ENCODE peak calls at places on chromosomes 5 and 9, in ten cellular contexts. D is PC-3; R is esophagus squamous epithelium; U is ovary; L is Peyer's patch; A is Panc1; Z is tibial artery; K is gastrocnemius medialis; B is effector memory CD4-positive, alpha-beta T cell; W is CD8-positive, alpha-beta memory T cell. F is an unnamed sample.

GRCh38 chr9:35538361-35539234 is 48.7 kb downstream of the RUSC2 start:
- DNase-seq in A (no peak), K (no peak), R (no peak), Z (peak; percentile 81), W (no peak), U (peak; percentile 78), D (no peak), L (no peak), B (no peak), F (no peak)

GRCh38 chr9:88580961-88581360 is 46.0 kb downstream of the NXNL2 start:
- DNase-seq in K (no peak), A (no peak), B (no peak), W (no peak), R (no peak), D (peak; percentile 7), Z (no peak), L (no peak), U (no peak), F (no peak)

GRCh38 chr5:65750938-65751337 is 28.9 kb downstream of the NLN start:
- DNase-seq in W (no peak), U (no peak), D (no peak), Z (no peak), B (no peak), R (no peak), L (no peak), K (no peak), A (no peak), F (no peak)

GRCh38 chr5:138824516-138824915 is 50.6 kb downstream of the LRRTM2 start:
- DNase-seq in L (no peak), A (no peak), R (no peak), K (no peak), U (no peak), B (no peak), D (no peak), Z (no peak), W (no peak), F (no peak)

GRCh38 chr9:127754761-127755557 is 19.9 kb upstream of the TOR2A start:
- DNase-seq in U (no peak), Z (no peak), W (no peak), R (no peak), D (no peak), A (no peak), L (no peak), B (no peak), K (no peak), F (no peak)

GRCh38 chr5:83473344-83474169 is 2.0 kb downstream of the VCAN start:
- DNase-seq in K (peak; percentile 67), B (no peak), L (peak; percentile 67), R (peak; percentile 34), A (peak; percentile 63), Z (peak; percentile 97), U (peak; percentile 34), W (no peak), D (peak; percentile 91), F (peak; percentile 99)

GRCh38 chr5:108216890-108217289 is 165.0 kb downstream of the FBXL17 start:
- DNase-seq in R (no peak), D (peak; percentile 70), A (peak; percentile 10), K (no peak), L (no peak), B (no peak), Z (no peak), W (no peak), U (no peak), F (no peak)

GRCh38 chr5:169637085-169637855 is at the start of gene DOCK2:
- DNase-seq in B (peak; percentile 42), A (no peak), D (no peak), R (peak; percentile 14), L (no peak), U (no peak), W (peak; percentile 79), K (peak; percentile 30), Z (peak; percentile 53), F (no peak)

GRCh38 chr9:137487454-137488329 is 28.6 kb upstream of the NSMF start:
- DNase-seq in B (no peak), K (no peak), D (no peak), A (no peak), U (no peak), R (no peak), Z (no peak), L (peak; percentile 51), W (no peak), F (no peak)

GRCh38 chr5:154384480-154385235 is 61.1 kb upstream of the SAP30L start:
- DNase-seq in U (no peak), K (no peak), A (no peak), B (no peak), Z (no peak), R (no peak), D (no peak), L (no peak), W (peak; percentile 66), F (no peak)

GRCh38 chr5:17037751-17038150 is 101.7 kb upstream of the MYO10 start:
- DNase-seq in K (no peak), Z (no peak), R (no peak), W (no peak), L (no peak), D (peak; percentile 33), U (no peak), A (no peak), B (no peak), F (no peak)

GRCh38 chr5:98513378-98513777 is 260.1 kb upstream of the RGMB start:
- DNase-seq in Z (no peak), R (no peak), B (no peak), A (no peak), L (no peak), U (no peak), K (no peak), D (no peak), W (no peak), F (no peak)

GRCh38 chr9:113807173-113808061 is 68.7 kb upstream of the ZNF618 start:
- DNase-seq in R (no peak), U (peak; percentile 37), D (peak; percentile 64), A (peak; percentile 41), L (no peak), Z (peak; percentile 55), W (peak; percentile 57), K (no peak), B (no peak), F (no peak)

GRCh38 chr9:131103024-131103423 is 6.7 kb downstream of the AIF1L start:
- DNase-seq in W (no peak), R (no peak), U (no peak), B (no peak), Z (no peak), L (no peak), K (no peak), A (no peak), D (no peak), F (no peak)

GRCh38 chr5:175810457-175810856 is 60.9 kb upstream of the CPLX2 start:
- DNase-seq in R (no peak), B (no peak), W (no peak), L (no peak), Z (no peak), K (no peak), D (no peak), U (no peak), A (no peak), F (no peak)

GRCh38 chr5:141734501-141735231 is 52.6 kb upstream of the ARAP3 start:
- DNase-seq in D (peak; percentile 70), W (no peak), B (peak; percentile 3), R (no peak), A (no peak), U (no peak), K (no peak), L (no peak), Z (no peak), F (no peak)

GRCh38 chr5:4737868-4738267 is 402.3 kb upstream of the ADAMTS16 start:
- DNase-seq in W (no peak), D (no peak), A (no peak), R (no peak), K (no peak), Z (no peak), U (no peak), B (no peak), L (no peak), F (no peak)

GRCh38 chr9:136201174-136201573 is 3.8 kb downstream of the LHX3 start:
- DNase-seq in Z (no peak), W (no peak), B (no peak), U (no peak), K (no peak), R (no peak), L (no peak), D (no peak), A (no peak), F (no peak)

GRCh38 chr9:136197930-136198604 is 6.9 kb downstream of the LHX3 start:
- DNase-seq in Z (no peak), R (no peak), K (no peak), L (no peak), A (no peak), U (no peak), W (no peak), D (no peak), B (no peak), F (no peak)

GRCh38 chr9:136200424-136200823 is 4.5 kb downstream of the LHX3 start:
- DNase-seq in D (no peak), Z (no peak), B (no peak), W (no peak), A (no peak), L (no peak), R (no peak), K (no peak), U (no peak), F (no peak)

GRCh38 chr9:136198605-136199083 is 6.3 kb downstream of the LHX3 start:
- DNase-seq in D (no peak), B (no peak), A (no peak), R (no peak), U (no peak), K (no peak), Z (no peak), W (no peak), L (no peak), F (no peak)

GRCh38 chr9:136199391-136200288 is 5.3 kb downstream of the LHX3 start:
- DNase-seq in W (no peak), Z (no peak), U (no peak), R (no peak), K (no peak), D (no peak), L (no peak), A (no peak), B (no peak), F (no peak)
- H3K27me3 ChIP-seq in W (peaks cover 32% of the 10 kb centered on the region), Z (no peaks in the 10 kb centered on the region), U (peaks cover 7% of the 10 kb centered on the region), R (peaks cover 100% of the 10 kb centered on the region), K (peaks cover 95% of the 10 kb centered on the region), D (peaks cover 29% of the 10 kb centered on the region), L (no peaks in the 10 kb centered on the region), A (no peaks in the 10 kb centered on the region), B (peaks cover 64% of the 10 kb centered on the region), F (peaks cover 6% of the 10 kb centered on the region)

GRCh38 chr9:71218774-71219173 is 97.4 kb upstream of the TRPM3 start:
- DNase-seq in K (no peak), A (no peak), B (no peak), L (no peak), W (no peak), R (no peak), U (no peak), Z (no peak), D (no peak), F (no peak)
- H3K4me1 ChIP-seq in K (no peaks in the 10 kb centered on the region), A (no peaks in the 10 kb centered on the region), B (no peaks in the 10 kb centered on the region), L (no peaks in the 10 kb centered on the region), W (no peaks in the 10 kb centered on the region), R (no peaks in the 10 kb centered on the region), U (no peaks in the 10 kb centered on the region), Z (no peaks in the 10 kb centered on the region), D (no peaks in the 10 kb centered on the region), F (no peaks in the 10 kb centered on the region)

GRCh38 chr9:132575005-132575609 is 7.3 kb upstream of the BARHL1 start:
- DNase-seq in A (peak; percentile 13), D (peak; percentile 72), U (peak; percentile 21), W (peak; percentile 60), K (peak; percentile 10), L (peak; percentile 80), R (no peak), B (peak; percentile 44), Z (peak; percentile 33), F (no peak)
- H3K27me3 ChIP-seq in A (peaks cover 7% of the 10 kb centered on the region), D (no peaks in the 10 kb centered on the region), U (peaks cover 4% of the 10 kb centered on the region), W (peaks cover 35% of the 10 kb centered on the region), K (peaks cover 67% of the 10 kb centered on the region), L (no peaks in the 10 kb centered on the region), R (peaks cover 94% of the 10 kb centered on the region), B (peaks cover 42% of the 10 kb centered on the region), Z (no peaks in the 10 kb centered on the region), F (peaks cover 15% of the 10 kb centered on the region)

GRCh38 chr9:133144887-133145466 is 18.7 kb downstream of the GBGT1 start:
- DNase-seq in L (peak; percentile 57), A (no peak), B (no peak), R (no peak), U (no peak), Z (no peak), K (no peak), D (no peak), W (no peak), F (no peak)
- H3K4me1 ChIP-seq in L (peaks cover 83% of the 10 kb centered on the region), A (peaks cover 26% of the 10 kb centered on the region), B (peaks cover 74% of the 10 kb centered on the region), R (peaks cover 65% of the 10 kb centered on the region), U (peaks cover 10% of the 10 kb centered on the region), Z (peaks cover 23% of the 10 kb centered on the region), K (peaks cover 44% of the 10 kb centered on the region), D (peaks cover 22% of the 10 kb centered on the region), W (peaks cover 70% of the 10 kb centered on the region), F (peaks cover 86% of the 10 kb centered on the region)

F was measured in vagina.